ENCODE peak calls at places on chromosome 6, in ten cellular contexts. Z is thyroid gland; N is caudate nucleus; I is epithelial cell of proximal tubule; E is cardiac muscle cell; B is GM13977; W is midbrain; Y is M059J; H is AG08395; A is stimulated activated naive CD8-positive, alpha-beta T cell treated with anti-CD3 and anti-CD28 coated beads, Interleukin-15, Interleukin-2, amounts not matched to agents 100 U/mL and 50 U/mL, for 24 hours. U is an unnamed sample.

GRCh38 chr6:158313989-158314388 is 1.7 kb downstream of the TULP4 start:
- DNase-seq in W (no peak), Z (peak; percentile 5), H (no peak), E (no peak), N (no peak), Y (no peak), B (peak; percentile 23), A (no peak), I (no peak), U (no peak)

GRCh38 chr6:134381926-134382325 is 64.0 kb upstream of the SGK1 start:
- DNase-seq in H (no peak), Y (no peak), I (no peak), E (no peak), N (no peak), W (no peak), A (no peak), Z (no peak), B (no peak), U (no peak)

GRCh38 chr6:89352329-89353117 is at the start of gene UBE2J1:
- DNase-seq in Z (peak; percentile 94), I (no peak), E (peak; percentile 94), Y (peak; percentile 85), B (peak; percentile 85), H (peak; percentile 94), W (peak; percentile 90), A (peak; percentile 85), N (peak; percentile 74), U (peak; percentile 86)

GRCh38 chr6:163419413-163420314 is 5.1 kb downstream of the QKI start:
- DNase-seq in I (no peak), B (no peak), Z (no peak), E (no peak), N (no peak), Y (peak; percentile 69), W (no peak), H (no peak), A (no peak), U (no peak)

GRCh38 chr6:107665386-107665785 is 158.7 kb downstream of the SCML4 start:
- DNase-seq in I (no peak), Z (no peak), N (no peak), H (peak; percentile 49), A (no peak), W (no peak), E (no peak), Y (peak; percentile 77), B (no peak), U (no peak)

GRCh38 chr6:37074053-37074827 is 68.8 kb downstream of the FGD2 start:
- DNase-seq in N (no peak), H (no peak), W (no peak), A (no peak), E (no peak), B (no peak), I (no peak), Z (no peak), Y (no peak), U (no peak)

GRCh38 chr6:111657146-111657545 is 51.5 kb upstream of the TRAF3IP2 start:
- DNase-seq in H (peak; percentile 75), E (no peak), Y (peak; percentile 78), Z (no peak), B (no peak), A (no peak), W (no peak), N (no peak), I (no peak), U (no peak)

GRCh38 chr6:25703005-25703404 is 51.0 kb downstream of the SCGN start:
- DNase-seq in N (no peak), Z (no peak), E (no peak), I (no peak), H (no peak), W (no peak), Y (no peak), A (no peak), B (no peak), U (no peak)

GRCh38 chr6:123925360-123925759 is 121.7 kb downstream of the NKAIN2 start:
- DNase-seq in Z (no peak), Y (no peak), E (no peak), H (no peak), I (peak; percentile 19), W (no peak), B (peak; percentile 13), A (no peak), N (no peak), U (peak; percentile 7)

GRCh38 chr6:155171747-155172191 is 92.0 kb upstream of the CLDN20 start:
- DNase-seq in Z (no peak), Y (peak; percentile 83), B (no peak), W (no peak), E (no peak), A (no peak), I (no peak), H (no peak), N (no peak), U (no peak)

GRCh38 chr6:6525948-6526347 is 62.6 kb upstream of the LY86 start:
- DNase-seq in Z (no peak), B (no peak), W (no peak), Y (no peak), A (no peak), E (no peak), N (no peak), H (no peak), I (no peak), U (no peak)

GRCh38 chr6:52663120-52663934 is 7.6 kb upstream of the TMEM14A start:
- DNase-seq in A (peak; percentile 48), W (peak; percentile 77), B (peak; percentile 81), E (peak; percentile 69), Z (peak; percentile 39), H (peak; percentile 71), Y (peak; percentile 82), I (peak; percentile 30), N (no peak), U (peak; percentile 74)

GRCh38 chr6:105850636-105851035 is 235.5 kb upstream of the PRDM1 start:
- DNase-seq in Z (no peak), W (no peak), E (no peak), A (no peak), H (no peak), I (no peak), N (no peak), B (no peak), Y (no peak), U (no peak)

GRCh38 chr6:139539852-139540251 is 165.4 kb upstream of the CITED2 start:
- DNase-seq in A (no peak), Z (no peak), W (no peak), B (no peak), H (peak; percentile 75), E (no peak), N (no peak), I (peak; percentile 95), Y (peak; percentile 99), U (no peak)